ENCODE peak calls at places on chromosome 22, in six cellular contexts. Z is mucosa of descending colon, Y is GM23248, V is NCI-H1417 treated with DMSO at 0.1 percent for 48 hours, U is cardiac muscle cell, S is cortex of kidney. E is an unnamed sample.
A peak's percentile ranks its signal among the peaks of the same experiment; 100 is the strongest.

GRCh38 chr22:45425101-45425500 is 11.6 kb downstream of the RIBC2 start:
- DNase-seq in Z (no peak), V (no peak), Y (peak; percentile 67), S (no peak), U (no peak), E (no peak)

GRCh38 chr22:23673826-23674690 is 16.8 kb upstream of the RGL4 start:
- DNase-seq in S (no peak), Y (no peak), U (no peak), V (no peak), Z (peak; percentile 31), E (no peak)

GRCh38 chr22:44710474-44711235 is 8.7 kb downstream of the PRR5 start:
- DNase-seq in Z (peak; percentile 92), Y (no peak), U (no peak), S (no peak), V (no peak), E (no peak)

GRCh38 chr22:49569286-49570031 is 258.2 kb downstream of the BRD1 start:
- DNase-seq in Y (no peak), Z (no peak), S (no peak), V (no peak), U (no peak), E (peak; percentile 44)

GRCh38 chr22:19991645-19992451 is 24.8 kb downstream of the ARVCF start:
- DNase-seq in S (no peak), U (no peak), V (no peak), Y (no peak), Z (peak; percentile 34), E (peak; percentile 13)

GRCh38 chr22:50269573-50270301 is 443 bp downstream of the MAPK11 start:
- DNase-seq in V (no peak), S (no peak), U (peak; percentile 36), Z (no peak), Y (peak; percentile 73), E (no peak)

GRCh38 chr22:48147404-48147803 is 1385.0 kb downstream of the TBC1D22A start:
- DNase-seq in Y (no peak), S (no peak), V (no peak), U (no peak), Z (no peak), E (no peak)

GRCh38 chr22:45604239-45604711 is 67.4 kb upstream of the ATXN10 start:
- DNase-seq in Z (no peak), U (no peak), Y (peak; percentile 68), S (no peak), V (no peak), E (no peak)

GRCh38 chr22:46854125-46854870 is 91.8 kb downstream of the TBC1D22A start:
- DNase-seq in V (no peak), Y (no peak), S (no peak), Z (no peak), U (no peak), E (no peak)

GRCh38 chr22:28438183-28438778 is 241.4 kb downstream of the TTC28 start:
- DNase-seq in S (no peak), V (peak; percentile 5), U (no peak), Y (no peak), Z (no peak), E (no peak)

GRCh38 chr22:19121631-19122142 is 525 bp downstream of the DGCR2 start:
- DNase-seq in U (peak; percentile 68), Y (peak; percentile 68), V (no peak), Z (peak; percentile 77), S (no peak), E (peak; percentile 83)

GRCh38 chr22:22427542-22428065 is 80.9 kb downstream of the ZNF280B start:
- DNase-seq in Z (no peak), S (no peak), V (no peak), Y (no peak), U (no peak), E (no peak)

GRCh38 chr22:23696326-23696851 is 5.6 kb downstream of the RGL4 start:
- DNase-seq in S (no peak), V (no peak), Z (peak; percentile 74), Y (no peak), U (no peak), E (no peak)

GRCh38 chr22:19915287-19915954 is 26.2 kb upstream of the COMT start:
- DNase-seq in V (no peak), Z (no peak), U (no peak), S (no peak), Y (no peak), E (no peak)

GRCh38 chr22:41256254-41256897 is 15.6 kb upstream of the CHADL start:
- DNase-seq in U (no peak), Z (no peak), S (no peak), V (no peak), Y (peak; percentile 86), E (no peak)

GRCh38 chr22:50260801-50261614 is 475 bp downstream of the MAPK12 start:
- DNase-seq in Y (peak; percentile 85), S (no peak), U (peak; percentile 75), Z (no peak), V (no peak), E (no peak)

GRCh38 chr22:50696799-50697561 is 24.4 kb downstream of the SHANK3 start:
- DNase-seq in Z (peak; percentile 44), Y (peak; percentile 65), V (no peak), S (no peak), U (peak; percentile 72), E (peak; percentile 57)

GRCh38 chr22:29158546-29158945 is 47.1 kb upstream of the EMID1 start:
- DNase-seq in S (no peak), U (no peak), V (no peak), Z (no peak), Y (no peak), E (no peak)

GRCh38 chr22:49967333-49968241 is 7.0 kb downstream of the PIM3 start:
- DNase-seq in Y (peak; percentile 37), Z (peak; percentile 69), V (no peak), S (no peak), U (peak; percentile 42), E (peak; percentile 98)

GRCh38 chr22:30182365-30182764 is 64.2 kb downstream of the LIF start:
- DNase-seq in Z (no peak), Y (no peak), S (no peak), V (no peak), U (no peak), E (no peak)

GRCh38 chr22:48718818-48719500 is 1108.7 kb downstream of the BRD1 start:
- DNase-seq in Z (peak; percentile 46), S (no peak), Y (peak; percentile 8), U (no peak), V (no peak), E (no peak)

GRCh38 chr22:31537019-31537535 is 40.7 kb downstream of the SFI1 start:
- DNase-seq in Y (no peak), Z (no peak), U (peak; percentile 9), S (no peak), V (no peak), E (no peak)

GRCh38 chr22:38971202-38971601 is 10.9 kb upstream of the APOBEC3B start:
- DNase-seq in S (no peak), U (no peak), Z (no peak), Y (no peak), V (no peak), E (peak; percentile 45)

GRCh38 chr22:46347646-46348045 is 12.1 kb downstream of the TRMU start:
- DNase-seq in Z (no peak), S (no peak), U (no peak), V (no peak), Y (no peak), E (no peak)

GRCh38 chr22:39290724-39291161 is 28.7 kb downstream of the RPL3 start:
- DNase-seq in Y (peak; percentile 20), Z (no peak), S (no peak), U (peak; percentile 38), V (no peak), E (peak; percentile 92)

GRCh38 chr22:31615940-31616314 is 46.1 kb downstream of the PISD start:
- DNase-seq in V (no peak), Y (no peak), U (no peak), S (no peak), Z (no peak), E (no peak)

GRCh38 chr22:26797910-26798309 is 140.5 kb downstream of the MIAT start:
- DNase-seq in V (no peak), U (no peak), Y (no peak), S (no peak), Z (no peak), E (no peak)

GRCh38 chr22:26893034-26893710 is 235.8 kb downstream of the MIAT start:
- DNase-seq in U (no peak), Y (peak; percentile 45), V (peak; percentile 71), Z (no peak), S (no peak), E (no peak)

GRCh38 chr22:43946391-43946680 is 8.9 kb upstream of the SAMM50 start:
- DNase-seq in U (peak; percentile 26), S (no peak), V (no peak), Z (no peak), Y (peak; percentile 28), E (no peak)

GRCh38 chr22:46966495-46966845 is 204.0 kb downstream of the TBC1D22A start:
- DNase-seq in U (no peak), Y (no peak), V (no peak), Z (no peak), S (no peak), E (no peak)

GRCh38 chr22:28142361-28142801 is 223.3 kb upstream of the PITPNB start:
- DNase-seq in Z (no peak), U (no peak), V (no peak), S (no peak), Y (peak; percentile 91), E (no peak)

GRCh38 chr22:33894036-33894435 is 26.2 kb downstream of the LARGE1 start:
- DNase-seq in U (no peak), V (no peak), S (no peak), Z (no peak), Y (no peak), E (no peak)

GRCh38 chr22:38755911-38756532 is at the start of gene SUN2:
- DNase-seq in Z (peak; percentile 97), Y (peak; percentile 93), U (peak; percentile 88), S (peak; percentile 46), V (no peak), E (peak; percentile 97)

GRCh38 chr22:45230026-45230845 is 10.5 kb downstream of the KIAA0930 start:
- DNase-seq in Y (no peak), Z (no peak), V (no peak), S (no peak), U (no peak), E (peak; percentile 16)

GRCh38 chr22:20112623-20113511 is 3.0 kb upstream of the RANBP1 start:
- DNase-seq in Z (peak; percentile 46), V (no peak), S (no peak), Y (no peak), U (no peak), E (no peak)